ENCODE peak calls at places on chromosome 1, in eight cellular contexts. Y, B, Z, A, S, U, N and E are unnamed samples.

GRCh38 chr1:206029484-206029883 is 5.8 kb upstream of the CTSE start:
- DNase-seq in Y (no peak), B (no peak), Z (no peak), A (peak; percentile 86), S (no peak), U (no peak), N (no peak), E (no peak)

GRCh38 chr1:95221306-95221705 is 12.7 kb upstream of the RWDD3 start:
- DNase-seq in Y (no peak), B (no peak), Z (no peak), A (no peak), S (no peak), U (no peak), N (no peak), E (no peak)

GRCh38 chr1:207833956-207834660 is 76.8 kb downstream of the CD34 start:
- DNase-seq in Y (no peak), B (no peak), Z (no peak), A (no peak), S (no peak), U (no peak), N (no peak), E (no peak)

GRCh38 chr1:23108918-23109533 is 59.6 kb downstream of the LUZP1 start:
- DNase-seq in Y (no peak), B (no peak), Z (no peak), A (no peak), S (no peak), U (no peak), N (no peak), E (no peak)

GRCh38 chr1:38041941-38042834 is 4.4 kb downstream of the POU3F1 start:
- DNase-seq in Y (no peak), B (no peak), Z (no peak), A (no peak), S (no peak), U (no peak), N (no peak), E (no peak)

GRCh38 chr1:201636581-201636980 is 97.7 kb downstream of the NAV1 start:
- DNase-seq in Y (no peak), B (no peak), Z (no peak), A (peak; percentile 50), S (no peak), U (no peak), N (no peak), E (no peak)

GRCh38 chr1:56508523-56508983 is 70.8 kb downstream of the PLPP3 start:
- DNase-seq in Y (no peak), B (no peak), Z (no peak), A (peak; percentile 62), S (no peak), U (no peak), N (peak; percentile 87), E (no peak)

GRCh38 chr1:216841165-216841564 is 117.9 kb upstream of the ESRRG start:
- DNase-seq in Y (no peak), B (no peak), Z (no peak), A (no peak), S (no peak), U (no peak), N (no peak), E (no peak)

GRCh38 chr1:155013632-155014031 is 11.0 kb downstream of the ZBTB7B start:
- DNase-seq in Y (peak; percentile 20), B (no peak), Z (no peak), A (no peak), S (no peak), U (no peak), N (peak; percentile 49), E (no peak)

GRCh38 chr1:209601809-209602657 is 18.5 kb downstream of the CAMK1G start:
- DNase-seq in Y (peak; percentile 34), B (peak; percentile 56), Z (no peak), A (peak; percentile 69), S (peak; percentile 16), U (no peak), N (no peak), E (no peak)

GRCh38 chr1:228003461-228004330 is 3.1 kb upstream of the WNT3A start:
- DNase-seq in Y (no peak), B (no peak), Z (no peak), A (no peak), S (no peak), U (no peak), N (no peak), E (peak; percentile 10)

GRCh38 chr1:38964140-38964548 is 22.5 kb upstream of the RHBDL2 start:
- DNase-seq in Y (no peak), B (peak; percentile 27), Z (no peak), A (no peak), S (no peak), U (no peak), N (no peak), E (no peak)

GRCh38 chr1:119188926-119189325 is 48.5 kb upstream of the WARS2 start:
- DNase-seq in Y (no peak), B (no peak), Z (no peak), A (peak; percentile 28), S (no peak), U (no peak), N (no peak), E (no peak)

GRCh38 chr1:67860776-67861175 is 27.5 kb upstream of the GNG12 start:
- DNase-seq in Y (no peak), B (no peak), Z (no peak), A (no peak), S (no peak), U (no peak), N (no peak), E (no peak)

GRCh38 chr1:11641776-11642305 is 12.4 kb downstream of the FBXO2 start:
- DNase-seq in Y (no peak), B (no peak), Z (no peak), A (no peak), S (no peak), U (no peak), N (no peak), E (no peak)

GRCh38 chr1:15510611-15511405 is 13.2 kb downstream of the CASP9 start:
- DNase-seq in Y (no peak), B (no peak), Z (no peak), A (no peak), S (no peak), U (no peak), N (no peak), E (no peak)

GRCh38 chr1:113928129-113928949 is 785 bp upstream of the HIPK1 start:
- DNase-seq in Y (no peak), B (no peak), Z (no peak), A (no peak), S (no peak), U (no peak), N (no peak), E (no peak)

GRCh38 chr1:58824753-58825389 is 41.0 kb upstream of the JUN start:
- DNase-seq in Y (no peak), B (no peak), Z (no peak), A (no peak), S (no peak), U (no peak), N (peak; percentile 92), E (no peak)

GRCh38 chr1:27253611-27254010 is 19.2 kb downstream of the WDTC1 start:
- DNase-seq in Y (no peak), B (no peak), Z (no peak), A (no peak), S (no peak), U (no peak), N (no peak), E (no peak)

GRCh38 chr1:232499151-232499550 is 130.8 kb downstream of the SIPA1L2 start:
- DNase-seq in Y (no peak), B (no peak), Z (no peak), A (no peak), S (no peak), U (no peak), N (no peak), E (no peak)

GRCh38 chr1:17423781-17424245 is 15.7 kb downstream of the RCC2 start:
- DNase-seq in Y (no peak), B (no peak), Z (no peak), A (peak; percentile 95), S (no peak), U (no peak), N (peak; percentile 45), E (peak; percentile 51)

GRCh38 chr1:152182942-152183341 is 23.9 kb upstream of the RPTN start:
- DNase-seq in Y (no peak), B (no peak), Z (no peak), A (peak; percentile 89), S (no peak), U (no peak), N (no peak), E (no peak)

GRCh38 chr1:54298284-54299033 is 98.5 kb downstream of the MRPL37 start:
- DNase-seq in Y (no peak), B (no peak), Z (no peak), A (peak; percentile 33), S (no peak), U (peak; percentile 3), N (no peak), E (no peak)

GRCh38 chr1:116556289-116557006 is 14.4 kb downstream of the CD58 start:
- DNase-seq in Y (peak; percentile 43), B (no peak), Z (peak; percentile 70), A (peak; percentile 97), S (no peak), U (no peak), N (peak; percentile 90), E (no peak)